ENCODE peak calls at places on chromosome 18, in eight cellular contexts. One of them, this sample, is unnamed.

GRCh38 chr18:12637393-12637792 is 20.5 kb downstream of the SPIRE1 start:
- DNase-seq in AG09309: peak; percentile 67
- DNase-seq in progenitor cell of endocrine pancreas: no peak
- DNase-seq in HFF-Myc: no peak
- DNase-seq in ovary: no peak
- DNase-seq in H9: no peak
- DNase-seq in HFFc6: no peak
- DNase-seq in CD4-positive, alpha-beta T cell: no peak
- DNase-seq in this sample: no peak

GRCh38 chr18:12121175-12122095 is 27.8 kb downstream of the ANKRD62 start:
- DNase-seq in H9: peak; percentile 65
- DNase-seq in CD4-positive, alpha-beta T cell: no peak
- DNase-seq in AG09309: no peak
- DNase-seq in ovary: no peak
- DNase-seq in progenitor cell of endocrine pancreas: peak; percentile 15
- DNase-seq in HFF-Myc: no peak
- DNase-seq in HFFc6: no peak
- DNase-seq in this sample: no peak

GRCh38 chr18:23871410-23871809 is 143.1 kb upstream of the TTC39C start:
- DNase-seq in HFF-Myc: no peak
- DNase-seq in CD4-positive, alpha-beta T cell: peak; percentile 72
- DNase-seq in ovary: no peak
- DNase-seq in AG09309: no peak
- DNase-seq in HFFc6: no peak
- DNase-seq in progenitor cell of endocrine pancreas: no peak
- DNase-seq in H9: no peak
- DNase-seq in this sample: peak; percentile 5

GRCh38 chr18:3689986-3690681 is 240.2 kb downstream of the TGIF1 start:
- DNase-seq in HFF-Myc: no peak
- DNase-seq in progenitor cell of endocrine pancreas: no peak
- DNase-seq in AG09309: no peak
- DNase-seq in CD4-positive, alpha-beta T cell: no peak
- DNase-seq in HFFc6: no peak
- DNase-seq in H9: peak; percentile 38
- DNase-seq in ovary: no peak
- DNase-seq in this sample: no peak

GRCh38 chr18:54679318-54680149 is 88.5 kb downstream of the DYNAP start:
- DNase-seq in progenitor cell of endocrine pancreas: no peak
- DNase-seq in HFFc6: peak; percentile 78
- DNase-seq in ovary: no peak
- DNase-seq in CD4-positive, alpha-beta T cell: no peak
- DNase-seq in AG09309: peak; percentile 62
- DNase-seq in HFF-Myc: peak; percentile 73
- DNase-seq in H9: no peak
- DNase-seq in this sample: peak; percentile 72

GRCh38 chr18:48161911-48162698 is 231.6 kb upstream of the SMAD2 start:
- DNase-seq in H9: peak; percentile 64
- DNase-seq in progenitor cell of endocrine pancreas: no peak
- DNase-seq in HFFc6: no peak
- DNase-seq in HFF-Myc: no peak
- DNase-seq in CD4-positive, alpha-beta T cell: no peak
- DNase-seq in AG09309: no peak
- DNase-seq in ovary: no peak
- DNase-seq in this sample: no peak

GRCh38 chr18:59416818-59417217 is 57.8 kb upstream of the LMAN1 start:
- DNase-seq in AG09309: no peak
- DNase-seq in CD4-positive, alpha-beta T cell: no peak
- DNase-seq in progenitor cell of endocrine pancreas: no peak
- DNase-seq in ovary: no peak
- DNase-seq in HFF-Myc: no peak
- DNase-seq in HFFc6: no peak
- DNase-seq in H9: no peak
- DNase-seq in this sample: no peak

GRCh38 chr18:63940008-63940407 is 9.1 kb upstream of the HMSD start:
- DNase-seq in ovary: no peak
- DNase-seq in AG09309: no peak
- DNase-seq in HFF-Myc: no peak
- DNase-seq in HFFc6: no peak
- DNase-seq in progenitor cell of endocrine pancreas: no peak
- DNase-seq in H9: no peak
- DNase-seq in CD4-positive, alpha-beta T cell: no peak
- DNase-seq in this sample: no peak

GRCh38 chr18:79868811-79869541 is 71.2 kb downstream of the KCNG2 start:
- DNase-seq in HFF-Myc: no peak
- DNase-seq in H9: no peak
- DNase-seq in progenitor cell of endocrine pancreas: no peak
- DNase-seq in HFFc6: no peak
- DNase-seq in CD4-positive, alpha-beta T cell: peak; percentile 26
- DNase-seq in ovary: no peak
- DNase-seq in AG09309: no peak
- DNase-seq in this sample: no peak

GRCh38 chr18:26506012-26506411 is 42.3 kb downstream of the KCTD1 start:
- DNase-seq in progenitor cell of endocrine pancreas: no peak
- DNase-seq in ovary: no peak
- DNase-seq in HFF-Myc: no peak
- DNase-seq in AG09309: no peak
- DNase-seq in CD4-positive, alpha-beta T cell: no peak
- DNase-seq in H9: no peak
- DNase-seq in HFFc6: no peak
- DNase-seq in this sample: no peak

GRCh38 chr18:32919799-32920198 is 147.0 kb upstream of the KLHL14 start:
- DNase-seq in CD4-positive, alpha-beta T cell: no peak
- DNase-seq in progenitor cell of endocrine pancreas: peak; percentile 11
- DNase-seq in HFFc6: no peak
- DNase-seq in H9: peak; percentile 79
- DNase-seq in HFF-Myc: no peak
- DNase-seq in ovary: no peak
- DNase-seq in AG09309: no peak
- DNase-seq in this sample: no peak

GRCh38 chr18:8754995-8755955 is 49.9 kb downstream of the MTCL1 start:
- DNase-seq in HFF-Myc: peak; percentile 35
- DNase-seq in progenitor cell of endocrine pancreas: no peak
- DNase-seq in HFFc6: peak; percentile 76
- DNase-seq in CD4-positive, alpha-beta T cell: peak; percentile 44
- DNase-seq in ovary: no peak
- DNase-seq in H9: no peak
- DNase-seq in AG09309: no peak
- DNase-seq in this sample: peak; percentile 44

GRCh38 chr18:58772161-58772560 is 92.5 kb upstream of the ZNF532 start:
- DNase-seq in AG09309: no peak
- DNase-seq in progenitor cell of endocrine pancreas: no peak
- DNase-seq in H9: no peak
- DNase-seq in HFF-Myc: no peak
- DNase-seq in HFFc6: no peak
- DNase-seq in ovary: no peak
- DNase-seq in CD4-positive, alpha-beta T cell: no peak
- DNase-seq in this sample: no peak

GRCh38 chr18:45839415-45840395 is 14.2 kb downstream of the SIGLEC15 start:
- DNase-seq in CD4-positive, alpha-beta T cell: no peak
- DNase-seq in HFF-Myc: peak; percentile 54
- DNase-seq in HFFc6: peak; percentile 74
- DNase-seq in H9: peak; percentile 72
- DNase-seq in AG09309: peak; percentile 57
- DNase-seq in ovary: no peak
- DNase-seq in progenitor cell of endocrine pancreas: no peak
- DNase-seq in this sample: peak; percentile 62

GRCh38 chr18:25880441-25880840 is 210.0 kb downstream of the SS18 start:
- DNase-seq in AG09309: no peak
- DNase-seq in CD4-positive, alpha-beta T cell: no peak
- DNase-seq in HFF-Myc: no peak
- DNase-seq in H9: no peak
- DNase-seq in ovary: no peak
- DNase-seq in HFFc6: no peak
- DNase-seq in progenitor cell of endocrine pancreas: no peak
- DNase-seq in this sample: no peak

GRCh38 chr18:54829856-54830255 is 1.6 kb downstream of the RAB27B start:
- DNase-seq in CD4-positive, alpha-beta T cell: no peak
- DNase-seq in HFFc6: no peak
- DNase-seq in progenitor cell of endocrine pancreas: no peak
- DNase-seq in AG09309: no peak
- DNase-seq in HFF-Myc: no peak
- DNase-seq in H9: no peak
- DNase-seq in ovary: no peak
- DNase-seq in this sample: no peak

GRCh38 chr18:55515204-55515603 is 72.8 kb downstream of the TCF4 start:
- DNase-seq in AG09309: no peak
- DNase-seq in ovary: no peak
- DNase-seq in HFF-Myc: no peak
- DNase-seq in progenitor cell of endocrine pancreas: no peak
- DNase-seq in HFFc6: no peak
- DNase-seq in CD4-positive, alpha-beta T cell: no peak
- DNase-seq in H9: no peak
- DNase-seq in this sample: no peak

GRCh38 chr18:79507076-79507545 is 111.4 kb downstream of the NFATC1 start:
- DNase-seq in AG09309: no peak
- DNase-seq in HFFc6: no peak
- DNase-seq in progenitor cell of endocrine pancreas: no peak
- DNase-seq in H9: no peak
- DNase-seq in ovary: peak; percentile 73
- DNase-seq in HFF-Myc: no peak
- DNase-seq in CD4-positive, alpha-beta T cell: no peak
- DNase-seq in this sample: peak; percentile 32

GRCh38 chr18:11946756-11947155 is 34.6 kb upstream of the IMPA2 start:
- DNase-seq in ovary: no peak
- DNase-seq in CD4-positive, alpha-beta T cell: no peak
- DNase-seq in AG09309: no peak
- DNase-seq in HFFc6: peak; percentile 38
- DNase-seq in progenitor cell of endocrine pancreas: no peak
- DNase-seq in H9: no peak
- DNase-seq in HFF-Myc: no peak
- DNase-seq in this sample: peak; percentile 73

GRCh38 chr18:48947583-48947982 is 3.2 kb downstream of the SMAD7 start:
- DNase-seq in AG09309: no peak
- DNase-seq in CD4-positive, alpha-beta T cell: no peak
- DNase-seq in HFF-Myc: no peak
- DNase-seq in H9: peak; percentile 22
- DNase-seq in HFFc6: no peak
- DNase-seq in ovary: no peak
- DNase-seq in progenitor cell of endocrine pancreas: no peak
- DNase-seq in this sample: no peak

GRCh38 chr18:58979615-58980014 is 114.9 kb downstream of the ZNF532 start:
- DNase-seq in AG09309: no peak
- DNase-seq in ovary: no peak
- DNase-seq in HFF-Myc: no peak
- DNase-seq in H9: no peak
- DNase-seq in CD4-positive, alpha-beta T cell: no peak
- DNase-seq in HFFc6: no peak
- DNase-seq in progenitor cell of endocrine pancreas: no peak
- DNase-seq in this sample: no peak

GRCh38 chr18:61579581-61579980 is 246.4 kb downstream of the CDH20 start:
- DNase-seq in ovary: no peak
- DNase-seq in progenitor cell of endocrine pancreas: no peak
- DNase-seq in AG09309: no peak
- DNase-seq in HFF-Myc: no peak
- DNase-seq in CD4-positive, alpha-beta T cell: no peak
- DNase-seq in H9: no peak
- DNase-seq in HFFc6: no peak
- DNase-seq in this sample: no peak

GRCh38 chr18:77151791-77152517 is 19.4 kb upstream of the MBP start:
- DNase-seq in H9: no peak
- DNase-seq in HFFc6: no peak
- DNase-seq in AG09309: no peak
- DNase-seq in HFF-Myc: no peak
- DNase-seq in CD4-positive, alpha-beta T cell: no peak
- DNase-seq in ovary: no peak
- DNase-seq in progenitor cell of endocrine pancreas: no peak
- DNase-seq in this sample: no peak

GRCh38 chr18:21458788-21459187 is 141.7 kb downstream of the ESCO1 start:
- DNase-seq in progenitor cell of endocrine pancreas: no peak
- DNase-seq in HFF-Myc: no peak
- DNase-seq in HFFc6: no peak
- DNase-seq in H9: no peak
- DNase-seq in CD4-positive, alpha-beta T cell: no peak
- DNase-seq in ovary: no peak
- DNase-seq in AG09309: no peak
- DNase-seq in this sample: no peak

DNA sequence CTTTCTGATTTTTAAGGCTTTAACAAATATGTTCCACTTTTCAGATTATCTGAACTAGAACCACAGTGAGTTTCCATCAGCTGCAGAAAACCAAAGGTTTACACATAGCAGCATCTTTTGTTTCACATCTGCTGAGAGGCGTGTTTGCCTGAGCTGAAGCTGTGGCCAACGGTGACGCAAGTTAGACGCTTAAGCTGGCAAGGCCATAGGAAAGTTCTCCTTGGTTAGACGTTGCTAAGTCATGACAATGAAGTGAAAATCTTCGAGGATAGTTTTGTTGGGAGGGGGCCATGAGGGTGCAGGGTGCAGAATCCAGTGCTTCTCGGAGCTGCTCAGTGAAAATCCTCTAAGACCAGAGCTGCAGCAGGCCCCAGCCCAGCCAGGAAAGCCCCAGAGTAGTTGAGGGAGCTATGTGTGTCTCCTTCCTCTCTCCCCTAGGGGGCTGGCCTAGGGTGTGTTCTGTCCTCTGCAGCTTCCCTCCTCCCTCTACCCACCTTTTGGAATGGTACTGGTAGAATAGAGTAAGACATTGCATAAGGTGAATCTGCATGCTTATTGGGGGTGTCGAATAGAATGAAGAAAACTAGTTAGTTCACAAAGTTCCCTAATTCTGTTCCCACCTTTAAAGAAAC is 105.4 kb downstream of the FHOD3 start:
- DNase-seq in HFFc6: peak; percentile 22
- DNase-seq in AG09309: peak; percentile 75
- DNase-seq in ovary: no peak
- DNase-seq in HFF-Myc: no peak
- DNase-seq in CD4-positive, alpha-beta T cell: no peak
- DNase-seq in progenitor cell of endocrine pancreas: no peak
- DNase-seq in H9: peak; percentile 61
- DNase-seq in this sample: peak; percentile 81
- TF ChIP-seq CTCF in HFFc6: peak; percentile 18
- TF ChIP-seq CTCF in AG09309: no peak
- TF ChIP-seq CTCF in ovary: no peak
- TF ChIP-seq CTCF in HFF-Myc: peak; percentile 14
- TF ChIP-seq CTCF in CD4-positive, alpha-beta T cell: no peak
- TF ChIP-seq CTCF in progenitor cell of endocrine pancreas: no peak
- TF ChIP-seq CTCF in H9: peak; percentile 53
- TF ChIP-seq CTCF in this sample: no peak

GRCh38 chr18:5744659-5745058 is 150.7 kb downstream of the TMEM200C start:
- DNase-seq in HFF-Myc: no peak
- DNase-seq in progenitor cell of endocrine pancreas: no peak
- DNase-seq in HFFc6: no peak
- DNase-seq in ovary: no peak
- DNase-seq in CD4-positive, alpha-beta T cell: no peak
- DNase-seq in H9: no peak
- DNase-seq in AG09309: no peak
- DNase-seq in this sample: no peak
- TF ChIP-seq CTCF in HFF-Myc: no peak
- TF ChIP-seq CTCF in progenitor cell of endocrine pancreas: no peak
- TF ChIP-seq CTCF in HFFc6: no peak
- TF ChIP-seq CTCF in ovary: no peak
- TF ChIP-seq CTCF in CD4-positive, alpha-beta T cell: no peak
- TF ChIP-seq CTCF in H9: no peak
- TF ChIP-seq CTCF in AG09309: no peak
- TF ChIP-seq CTCF in this sample: no peak

GRCh38 chr18:72700961-72701710 is 157.0 kb upstream of the CBLN2 start:
- DNase-seq in HFF-Myc: no peak
- DNase-seq in ovary: no peak
- DNase-seq in HFFc6: no peak
- DNase-seq in CD4-positive, alpha-beta T cell: no peak
- DNase-seq in H9: no peak
- DNase-seq in progenitor cell of endocrine pancreas: no peak
- DNase-seq in AG09309: peak; percentile 7
- DNase-seq in this sample: peak; percentile 11
- TF ChIP-seq CTCF in HFF-Myc: no peak
- TF ChIP-seq CTCF in ovary: no peak
- TF ChIP-seq CTCF in HFFc6: peak; percentile 80
- TF ChIP-seq CTCF in CD4-positive, alpha-beta T cell: no peak
- TF ChIP-seq CTCF in H9: peak; percentile 68
- TF ChIP-seq CTCF in progenitor cell of endocrine pancreas: peak; percentile 73
- TF ChIP-seq CTCF in AG09309: peak; percentile 53
- TF ChIP-seq CTCF in this sample: peak; percentile 51

GRCh38 chr18:75269140-75269676 is 58.6 kb downstream of the TSHZ1 start:
- DNase-seq in HFF-Myc: no peak
- DNase-seq in CD4-positive, alpha-beta T cell: no peak
- DNase-seq in ovary: no peak
- DNase-seq in progenitor cell of endocrine pancreas: no peak
- DNase-seq in HFFc6: no peak
- DNase-seq in H9: no peak
- DNase-seq in AG09309: no peak
- DNase-seq in this sample: no peak
- TF ChIP-seq CTCF in HFF-Myc: no peak
- TF ChIP-seq CTCF in CD4-positive, alpha-beta T cell: no peak
- TF ChIP-seq CTCF in ovary: no peak
- TF ChIP-seq CTCF in progenitor cell of endocrine pancreas: no peak
- TF ChIP-seq CTCF in HFFc6: no peak
- TF ChIP-seq CTCF in H9: no peak
- TF ChIP-seq CTCF in AG09309: no peak
- TF ChIP-seq CTCF in this sample: no peak